ENCODE peak calls at places on chromosomes 11 and 22, in five cellular contexts. A is DMS79 treated with DMSO at 0.1 percent for 48 hours; L is pancreas; Q is activated T-helper 1 cell treated with anti-CD3 and anti-CD28 coated beads, Interleukin-12 subunit alpha, Interleukin-12 subunit beta, Interleukin-2, Interleukin-4 antibody, amounts not matched to agents 30 ng/mL and 10 ng/mL and 1 ng/mL, durations not matched to agents 14 hours and 24 hours and 36 hours; N is body of pancreas. V is an unnamed sample.

GRCh38 chr11:11446967-11447366 is 93.9 kb upstream of the CSNK2A3 start:
- DNase-seq in L (no peak), Q (no peak), A (no peak), N (no peak), V (no peak)

GRCh38 chr11:81916459-81916858 is 817.2 kb downstream of the FAM181B start:
- DNase-seq in N (no peak), A (no peak), L (no peak), Q (no peak), V (no peak)

GRCh38 chr11:23078289-23078971 is 218.2 kb upstream of the CCDC179 start:
- DNase-seq in Q (no peak), L (no peak), A (no peak), N (no peak), V (no peak)

GRCh38 chr11:17646451-17647145 is 72.8 kb upstream of the MYOD1 start:
- DNase-seq in N (no peak), A (no peak), L (no peak), Q (no peak), V (no peak)

GRCh38 chr22:19070397-19071169 is 51.6 kb downstream of the DGCR2 start:
- DNase-seq in Q (no peak), A (no peak), L (no peak), N (no peak), V (no peak)

GRCh38 chr11:70532066-70532440 is 133.7 kb downstream of the CTTN start:
- DNase-seq in Q (no peak), L (no peak), A (no peak), N (no peak), V (no peak)

GRCh38 chr22:42913874-42914510 is 56.9 kb upstream of the ARFGAP3 start:
- DNase-seq in Q (no peak), A (no peak), N (peak; percentile 42), L (no peak), V (no peak)

GRCh38 chr11:19553683-19554333 is 158.8 kb upstream of the NAV2 start:
- DNase-seq in N (peak; percentile 78), L (peak; percentile 62), A (peak; percentile 46), Q (peak; percentile 43), V (peak; percentile 88)

GRCh38 chr11:63672934-63673539 is 1.9 kb upstream of the ATL3 start:
- DNase-seq in Q (no peak), A (no peak), N (no peak), L (no peak), V (no peak)

GRCh38 chr11:96863520-96863919 is 473.7 kb downstream of the JRKL start:
- DNase-seq in N (no peak), A (no peak), Q (no peak), L (no peak), V (peak; percentile 28)

GRCh38 chr11:105718641-105719040 is 108.8 kb downstream of the GRIA4 start:
- DNase-seq in N (no peak), Q (no peak), L (no peak), A (no peak), V (no peak)

GRCh38 chr11:119169272-119169719 is 771 bp downstream of the NLRX1 start:
- DNase-seq in N (peak; percentile 71), L (peak; percentile 48), Q (peak; percentile 16), A (no peak), V (no peak)